ENCODE peak calls at places on chromosomes 12 and 14, in seven cellular contexts. E is mucosa of descending colon; O is stimulated activated CD4-positive, alpha-beta T cell treated with anti-CD3 and anti-CD28 coated beads, TNF-alpha, amount 100 ng/mL, for 1 hour; T is GM12864; Z is GM06990; S is mesothelial cell of epicardium; R is NCI-H345. M is an unnamed sample.

GRCh38 chr12:62908667-62909066 is 26.3 kb downstream of the PPM1H start:
- DNase-seq in E (no peak), O (no peak), T (no peak), Z (no peak), S (no peak), R (no peak), M (no peak)

GRCh38 chr12:111995782-111996480 is 17.0 kb downstream of the TMEM116 start:
- DNase-seq in E (no peak), O (no peak), T (no peak), Z (no peak), S (no peak), R (no peak), M (no peak)

GRCh38 chr14:21917699-21918436 is 244.2 kb upstream of the OR4E1 start:
- DNase-seq in E (no peak), O (peak), T (peak), Z (no peak), S (no peak), R (peak), M (no peak)

GRCh38 chr12:108104657-108105056 is 24.4 kb upstream of the WSCD2 start:
- DNase-seq in E (no peak), O (no peak), T (no peak), Z (no peak), S (no peak), R (no peak), M (no peak)

GRCh38 chr12:113591480-113591971 is 119.9 kb upstream of the LHX5 start:
- DNase-seq in E (no peak), O (no peak), T (no peak), Z (peak), S (no peak), R (peak), M (no peak)

GRCh38 chr14:104664588-104664987 is 24.8 kb upstream of the INF2 start:
- DNase-seq in E (no peak), O (no peak), T (no peak), Z (no peak), S (no peak), R (no peak), M (no peak)

GRCh38 chr12:108560321-108560721 is 652 bp downstream of the SART3 start:
- DNase-seq in E (no peak), O (no peak), T (no peak), Z (no peak), S (no peak), R (no peak), M (no peak)

GRCh38 chr12:97229036-97229435 is 233.6 kb upstream of the RMST start:
- DNase-seq in E (no peak), O (no peak), T (no peak), Z (no peak), S (no peak), R (peak), M (no peak)

GRCh38 chr14:74913986-74914573 is 9.0 kb downstream of the RPS6KL1 start:
- DNase-seq in E (no peak), O (no peak), T (no peak), Z (no peak), S (peak), R (peak), M (peak)

GRCh38 chr14:57822081-57822480 is 43.8 kb downstream of the SLC35F4 start:
- DNase-seq in E (no peak), O (no peak), T (no peak), Z (no peak), S (no peak), R (no peak), M (no peak)

GRCh38 chr12:113700943-113701342 is 229.3 kb upstream of the LHX5 start:
- DNase-seq in E (no peak), O (no peak), T (no peak), Z (no peak), S (no peak), R (no peak), M (no peak)

GRCh38 chr12:117127933-117128823 is 29.0 kb upstream of the TESC start:
- DNase-seq in E (no peak), O (no peak), T (no peak), Z (no peak), S (no peak), R (no peak), M (no peak)

GRCh38 chr12:110312581-110313360 is 31.7 kb downstream of the ATP2A2 start:
- DNase-seq in E (no peak), O (no peak), T (no peak), Z (no peak), S (no peak), R (no peak), M (no peak)

GRCh38 chr12:107014050-107014449 is 27.1 kb upstream of the MTERF2 start:
- DNase-seq in E (no peak), O (no peak), T (no peak), Z (no peak), S (no peak), R (no peak), M (no peak)

GRCh38 chr12:71938728-71939385 is at the start of gene TPH2:
- DNase-seq in E (peak), O (no peak), T (no peak), Z (peak), S (peak), R (peak), M (peak)

GRCh38 chr12:112664569-112664968 is 127.0 kb upstream of the RPH3A start:
- DNase-seq in E (no peak), O (no peak), T (no peak), Z (no peak), S (peak), R (no peak), M (no peak)

GRCh38 chr12:6461401-6462233 is 8.9 kb downstream of the VAMP1 start:
- DNase-seq in E (peak), O (peak), T (peak), Z (peak), S (no peak), R (no peak), M (peak)

GRCh38 chr12:120956579-120957360 is 21.6 kb upstream of the HNF1A start:
- DNase-seq in E (peak), O (no peak), T (no peak), Z (no peak), S (no peak), R (no peak), M (no peak)

GRCh38 chr12:109840349-109841073 is 7.3 kb upstream of the TRPV4 start:
- DNase-seq in E (no peak), O (no peak), T (no peak), Z (no peak), S (no peak), R (peak), M (no peak)

GRCh38 chr12:106358410-106359241 is 1.1 kb downstream of the POLR3B start:
- DNase-seq in E (peak), O (no peak), T (no peak), Z (no peak), S (no peak), R (no peak), M (peak)

GRCh38 chr14:99589651-99590530 is 14.1 kb downstream of the CCDC85C start:
- DNase-seq in E (no peak), O (no peak), T (no peak), Z (no peak), S (no peak), R (no peak), M (peak)

GRCh38 chr12:116882742-116883141 is 1.5 kb upstream of the HRK start:
- DNase-seq in E (no peak), O (no peak), T (no peak), Z (no peak), S (no peak), R (peak), M (no peak)

GRCh38 chr14:96673706-96674105 is 123.5 kb upstream of the VRK1 start:
- DNase-seq in E (no peak), O (no peak), T (no peak), Z (no peak), S (no peak), R (no peak), M (no peak)

GRCh38 chr12:20681334-20681733 is 13.8 kb upstream of the SLCO1C1 start:
- DNase-seq in E (no peak), O (no peak), T (no peak), Z (no peak), S (no peak), R (no peak), M (no peak)

GRCh38 chr14:103122578-103123127 is 608 bp upstream of the TNFAIP2 start:
- DNase-seq in E (no peak), O (no peak), T (no peak), Z (no peak), S (no peak), R (peak), M (peak)

GRCh38 chr12:65740873-65741600 is 83.2 kb upstream of the HMGA2 start:
- DNase-seq in E (peak), O (no peak), T (peak), Z (peak), S (peak), R (no peak), M (peak)

GRCh38 chr12:66861157-66861750 is 182.4 kb upstream of the GRIP1 start:
- DNase-seq in E (peak), O (peak), T (peak), Z (peak), S (peak), R (peak), M (peak)

M was measured in left ventricle myocardium superior.